ENCODE peak calls at places on chromosomes 13 and 19, in eight cellular contexts. Y is skeletal muscle cell; N is PC-3; H is uterus; Z is mucosa of gallbladder; C is HCT116; L is frontal cortex; U is activated T-helper 1 cell treated with anti-CD3 and anti-CD28 coated beads, Interleukin-12 subunit alpha, Interleukin-12 subunit beta, Interleukin-2, Interleukin-4 antibody, amounts not matched to agents 30 ng/mL and 10 ng/mL and 1 ng/mL, durations not matched to agents 14 hours and 24 hours and 36 hours. R is an unnamed sample.

GRCh38 chr13:22229916-22230315 is 559.0 kb downstream of the FGF9 start:
- DNase-seq in Y (no peak), N (no peak), H (no peak), Z (no peak), C (no peak), L (no peak), U (no peak), R (no peak)

GRCh38 chr19:39997595-39998216 is 846 bp downstream of the ZNF546 start:
- DNase-seq in Y (no peak), N (no peak), H (no peak), Z (no peak), C (no peak), L (no peak), U (no peak), R (no peak)

GRCh38 chr13:85853901-85854663 is 54.9 kb upstream of the SLITRK6 start:
- DNase-seq in Y (no peak), N (no peak), H (no peak), Z (no peak), C (no peak), L (no peak), U (no peak), R (no peak)

GRCh38 chr19:49863254-49863934 is 4.0 kb downstream of the PNKP start:
- DNase-seq in Y (no peak), N (no peak), H (no peak), Z (no peak), C (no peak), L (no peak), U (no peak), R (no peak)

GRCh38 chr19:44745386-44745831 is 3.1 kb upstream of the BCL3 start:
- DNase-seq in Y (no peak), N (peak), H (peak), Z (no peak), C (peak), L (no peak), U (no peak), R (no peak)

GRCh38 chr19:17234911-17235617 is 9.0 kb downstream of the OCEL1 start:
- DNase-seq in Y (no peak), N (peak), H (peak), Z (peak), C (no peak), L (no peak), U (peak), R (no peak)

GRCh38 chr13:29496241-29496712 is 99.2 kb downstream of the SLC7A1 start:
- DNase-seq in Y (no peak), N (peak), H (peak), Z (no peak), C (no peak), L (no peak), U (no peak), R (no peak)

GRCh38 chr19:33434886-33435705 is 61.6 kb downstream of the CEBPG start:
- DNase-seq in Y (no peak), N (no peak), H (no peak), Z (no peak), C (no peak), L (no peak), U (no peak), R (no peak)

GRCh38 chr19:16473875-16474397 is 2.2 kb upstream of the EPS15L1 start:
- DNase-seq in Y (no peak), N (no peak), H (no peak), Z (no peak), C (no peak), L (no peak), U (no peak), R (no peak)

GRCh38 chr13:94710881-94711560 is 1.3 kb downstream of the SOX21 start:
- DNase-seq in Y (no peak), N (peak), H (no peak), Z (no peak), C (no peak), L (peak), U (no peak), R (no peak)

GRCh38 chr19:41156207-41156606 is 36.8 kb upstream of the CYP2S1 start:
- DNase-seq in Y (no peak), N (peak), H (no peak), Z (no peak), C (no peak), L (no peak), U (no peak), R (no peak)

GRCh38 chr19:7851623-7852500 is 21.8 kb downstream of the EVI5L start:
- DNase-seq in Y (no peak), N (no peak), H (no peak), Z (no peak), C (no peak), L (peak), U (no peak), R (no peak)

GRCh38 chr13:93249259-93249917 is 22.8 kb downstream of the GPC6 start:
- DNase-seq in Y (no peak), N (peak), H (no peak), Z (no peak), C (no peak), L (no peak), U (no peak), R (no peak)

GRCh38 chr13:29472317-29472961 is 123.0 kb downstream of the SLC7A1 start:
- DNase-seq in Y (no peak), N (peak), H (peak), Z (no peak), C (peak), L (no peak), U (peak), R (no peak)

GRCh38 chr19:50803633-50804419 is 13.6 kb downstream of the ACP4 start:
- DNase-seq in Y (no peak), N (peak), H (no peak), Z (no peak), C (no peak), L (no peak), U (no peak), R (no peak)

GRCh38 chr13:52319876-52320275 is 86.1 kb downstream of the THSD1 start:
- DNase-seq in Y (no peak), N (peak), H (no peak), Z (no peak), C (no peak), L (no peak), U (no peak), R (no peak)

GRCh38 chr13:99666146-99666805 is 165.0 kb downstream of the TM9SF2 start:
- DNase-seq in Y (no peak), N (no peak), H (no peak), Z (no peak), C (no peak), L (no peak), U (no peak), R (no peak)

GRCh38 chr19:11073568-11073967 is 15.7 kb upstream of the LDLR start:
- DNase-seq in Y (no peak), N (no peak), H (no peak), Z (no peak), C (no peak), L (no peak), U (no peak), R (no peak)

GRCh38 chr13:66689037-66689619 is 541.0 kb downstream of the PCDH9 start:
- DNase-seq in Y (no peak), N (no peak), H (no peak), Z (no peak), C (no peak), L (no peak), U (no peak), R (no peak)

GRCh38 chr13:40688781-40689180 is 22.3 kb upstream of the FOXO1 start:
- DNase-seq in Y (no peak), N (no peak), H (no peak), Z (no peak), C (no peak), L (no peak), U (no peak), R (no peak)

GRCh38 chr19:29528350-29528945 is 2.7 kb downstream of the VSTM2B start:
- DNase-seq in Y (peak), N (peak), H (no peak), Z (peak), C (peak), L (peak), U (peak), R (peak)

GRCh38 chr19:13115936-13116281 is 631 bp downstream of the TRMT1 start:
- DNase-seq in Y (no peak), N (no peak), H (no peak), Z (no peak), C (no peak), L (no peak), U (no peak), R (no peak)

GRCh38 chr13:30577381-30577780 is 40.3 kb upstream of the USPL1 start:
- DNase-seq in Y (peak), N (peak), H (no peak), Z (no peak), C (peak), L (no peak), U (peak), R (peak)

R was measured in GM04503.